ENCODE peak calls at places on chromosomes 4 and X, in four cellular contexts. U is GM23248, T is endothelial cell of umbilical vein, D is astrocyte. Y is an unnamed sample. For H3K4me1, the result is how much of the 10 kb centered on the place peaks cover.

GRCh38 chr4:2257361-2258001 is 4.4 kb downstream of the MXD4 start:
- DNase-seq in U (no peak), T (no peak), D (no peak), Y (no peak)

GRCh38 chr4:23242962-23243361 is 550.2 kb downstream of the GBA3 start:
- DNase-seq in U (no peak), T (no peak), D (no peak), Y (no peak)

GRCh38 chrX:134745636-134746378 is 87.5 kb upstream of the PLAC1 start:
- DNase-seq in U (no peak), T (peak), D (no peak), Y (no peak)

GRCh38 chr4:112552668-112553067 is 36.7 kb upstream of the NEUROG2 start:
- DNase-seq in U (peak), T (no peak), D (peak), Y (no peak)

GRCh38 chrX:3815896-3816664 is 102.6 kb upstream of the PRKX start:
- DNase-seq in U (peak), T (peak), D (peak), Y (peak)

GRCh38 chr4:110119880-110120279 is 78.5 kb downstream of the ELOVL6 start:
- DNase-seq in U (peak), T (peak), D (peak), Y (peak)

GRCh38 chrX:151228935-151229334 is 52.6 kb downstream of the GPR50 start:
- DNase-seq in U (no peak), T (no peak), D (no peak), Y (no peak)

GRCh38 chr4:84493092-84493850 is 5.8 kb downstream of the NKX6-1 start:
- DNase-seq in U (peak), T (no peak), D (peak), Y (peak)

GRCh38 chr4:94480362-94480951 is 28.7 kb downstream of the PDLIM5 start:
- DNase-seq in U (no peak), T (no peak), D (no peak), Y (peak)

GRCh38 chr4:23373269-23373668 is 516.6 kb downstream of the PPARGC1A start:
- DNase-seq in U (no peak), T (no peak), D (peak), Y (peak)

GRCh38 chr4:21879187-21879586 is 69.4 kb downstream of the KCNIP4 start:
- DNase-seq in U (peak), T (peak), D (peak), Y (peak)

GRCh38 chr4:123619326-123619725 is 222.7 kb downstream of the SPRY1 start:
- DNase-seq in U (no peak), T (no peak), D (no peak), Y (no peak)

GRCh38 chrX:150227321-150227860 is 135.7 kb upstream of the MAMLD1 start:
- DNase-seq in U (no peak), T (no peak), D (no peak), Y (no peak)

GRCh38 chr4:174214102-174214878 is 69.2 kb downstream of the FBXO8 start:
- DNase-seq in U (peak), T (no peak), D (no peak), Y (peak)

GRCh38 chrX:123108513-123109427 is 75.3 kb upstream of the GRIA3 start:
- DNase-seq in U (no peak), T (no peak), D (no peak), Y (no peak)

GRCh38 chr4:70356185-70356584 is 4.4 kb upstream of the SMR3A start:
- DNase-seq in U (no peak), T (no peak), D (no peak), Y (no peak)

GRCh38 chr4:89939464-89939863 is 44.8 kb downstream of the MMRN1 start:
- DNase-seq in U (no peak), T (no peak), D (no peak), Y (no peak)

GRCh38 chr4:5638316-5638715 is 70.0 kb downstream of the EVC2 start:
- DNase-seq in U (peak), T (no peak), D (peak), Y (no peak)

GRCh38 chrX:154369453-154370299 is 4.8 kb downstream of the FLNA start:
- DNase-seq in U (peak), T (peak), D (peak), Y (peak)

GRCh38 chr4:150207871-150208270 is 129.6 kb downstream of the DCLK2 start:
- DNase-seq in U (no peak), T (no peak), D (no peak), Y (no peak)

GRCh38 chr4:44738615-44739014 is 12.3 kb upstream of the GNPDA2 start:
- DNase-seq in U (peak), T (no peak), D (no peak), Y (peak)

GRCh38 chr4:113106076-113106475 is 56.6 kb downstream of the ANK2 start:
- DNase-seq in U (peak), T (no peak), D (peak), Y (peak)

GRCh38 chr4:18390655-18391369 is 369.3 kb upstream of the LCORL start:
- DNase-seq in U (peak), T (no peak), D (no peak), Y (peak)

GRCh38 chr4:52618795-52619590 is 40.1 kb downstream of the USP46 start:
- DNase-seq in U (no peak), T (no peak), D (no peak), Y (peak)

GRCh38 chr4:102247041-102247440 is 98.2 kb downstream of the SLC39A8 start:
- DNase-seq in U (peak), T (no peak), D (peak), Y (no peak)

GRCh38 chr4:56782019-56782418 is 39.5 kb downstream of the SPINK2 start:
- DNase-seq in U (no peak), T (no peak), D (no peak), Y (no peak)

GRCh38 chrX:38293741-38294140 is 33.6 kb downstream of the RPGR start:
- DNase-seq in U (no peak), T (no peak), D (no peak), Y (peak)

GRCh38 chr4:186554890-186555827 is at the start of gene MTNR1A:
- DNase-seq in U (peak), T (no peak), D (peak), Y (peak)

DNA sequence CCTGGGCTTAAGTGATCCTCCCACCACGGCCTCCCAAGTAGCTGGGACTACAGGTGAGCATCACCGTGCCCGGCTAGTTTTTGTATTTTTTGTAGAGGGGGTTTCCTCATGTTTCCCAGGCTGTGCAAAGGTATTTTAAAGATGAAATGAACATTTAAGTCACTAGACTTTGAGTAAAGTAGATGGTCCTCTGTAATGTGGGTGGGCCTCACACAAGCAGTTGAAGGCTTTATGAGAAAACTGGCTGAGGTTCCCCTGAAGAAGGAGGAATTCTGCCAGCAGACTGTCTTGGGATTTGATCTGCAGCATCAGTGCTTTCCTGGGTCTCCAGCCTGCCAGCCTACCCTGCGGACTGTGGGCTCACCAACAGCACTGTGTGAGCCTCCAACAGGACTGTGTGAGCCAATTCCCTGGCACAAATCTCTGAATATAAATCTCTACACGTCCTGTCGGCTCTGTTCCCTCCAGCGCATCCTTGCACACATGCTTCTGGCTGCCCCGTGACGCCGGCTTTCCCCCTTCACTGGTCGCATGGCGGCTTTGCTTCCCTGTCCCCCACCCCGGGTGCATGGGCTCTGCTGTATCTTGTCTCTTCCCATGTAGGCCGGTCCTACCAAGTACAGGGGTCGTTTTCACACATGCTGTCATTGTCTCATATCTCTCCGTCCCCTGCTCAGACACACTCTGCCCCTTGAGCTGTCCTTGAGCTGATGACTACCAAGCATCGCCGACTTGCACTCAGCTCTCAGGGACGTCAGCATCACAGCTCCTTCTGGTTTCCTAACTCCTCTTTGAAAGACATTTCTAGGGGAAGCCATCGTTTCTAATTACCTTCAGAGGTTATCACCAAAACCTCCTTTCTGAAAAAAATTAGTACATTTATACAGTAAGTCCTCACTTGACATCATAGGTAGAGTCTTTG is 46.4 kb downstream of the RWDD4 start:
- DNase-seq in U (no peak), T (no peak), D (no peak), Y (no peak)
- H3K9ac ChIP-seq in U (no peak), T (no peak), D (no peak), Y (no peak)

GRCh38 chr4:54102747-54103146 is 2.8 kb downstream of the GSX2 start:
- DNase-seq in U (no peak), T (no peak), D (no peak), Y (peak)
- H3K4me3 ChIP-seq in U (no peak), T (no peak), D (no peak), Y (no peak)

DNA sequence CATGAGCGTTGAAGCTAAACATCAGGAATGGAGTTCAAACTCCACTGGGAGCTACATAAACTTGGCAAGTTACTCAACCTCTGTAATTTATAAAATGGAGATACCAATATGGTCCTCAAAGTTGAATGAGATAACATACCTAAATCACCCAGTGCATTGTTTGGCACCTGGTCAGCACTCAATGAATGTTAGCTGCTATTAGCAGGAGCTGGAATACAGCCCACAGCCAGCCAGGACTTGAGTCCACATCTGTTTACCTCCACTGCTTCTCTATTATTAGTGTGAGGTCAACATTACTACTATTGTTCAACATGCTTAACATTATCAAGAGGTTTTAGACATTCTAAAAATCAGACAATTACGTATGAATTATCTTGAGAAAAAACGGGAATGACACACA is 97.8 kb downstream of the NR3C2 start:
- DNase-seq in U (no peak), T (peak), D (no peak), Y (no peak)
- H3K4me1 ChIP-seq in U (under half), T (under half), D (under half), Y (under half)

GRCh38 chr4:158161561-158162354 is 11.1 kb downstream of the GASK1B start:
- DNase-seq in U (peak), T (peak), D (peak), Y (peak)

GRCh38 chr4:158162637-158163036 is 10.2 kb downstream of the GASK1B start:
- DNase-seq in U (peak), T (peak), D (no peak), Y (no peak)

GRCh38 chr4:158166701-158167100 is 6.1 kb downstream of the GASK1B start:
- DNase-seq in U (no peak), T (peak), D (no peak), Y (no peak)

GRCh38 chr4:158164849-158165248 is 8.0 kb downstream of the GASK1B start:
- DNase-seq in U (no peak), T (peak), D (no peak), Y (no peak)

GRCh38 chr4:158163941-158164665 is 8.7 kb downstream of the GASK1B start:
- DNase-seq in U (no peak), T (peak), D (no peak), Y (no peak)
- H3K9ac ChIP-seq in U (no peak), T (peak), D (no peak), Y (no peak)

GRCh38 chrX:1659664-1660461 is 45.0 kb downstream of the ASMT start:
- DNase-seq in U (no peak), T (no peak), D (no peak), Y (no peak)

GRCh38 chrX:1657367-1658082 is 42.7 kb downstream of the ASMT start:
- DNase-seq in U (peak), T (peak), D (peak), Y (no peak)

GRCh38 chrX:1661922-1662221 is 47.0 kb downstream of the ASMT start:
- DNase-seq in U (no peak), T (no peak), D (no peak), Y (no peak)

GRCh38 chrX:1658083-1658463 is 43.2 kb downstream of the ASMT start:
- DNase-seq in U (no peak), T (no peak), D (no peak), Y (no peak)

GRCh38 chrX:1661048-1661921 is 46.4 kb downstream of the ASMT start:
- DNase-seq in U (no peak), T (no peak), D (no peak), Y (peak)
- H3K4me3 ChIP-seq in U (no peak), T (no peak), D (no peak), Y (no peak)

GRCh38 chr4:88276952-88277710 is 7.2 kb downstream of the PPM1K start:
- DNase-seq in U (no peak), T (no peak), D (no peak), Y (peak)

GRCh38 chr4:88277711-88278025 is 6.7 kb downstream of the PPM1K start:
- DNase-seq in U (no peak), T (no peak), D (no peak), Y (no peak)

GRCh38 chr4:88275949-88276515 is 8.3 kb downstream of the PPM1K start:
- DNase-seq in U (no peak), T (no peak), D (peak), Y (no peak)

GRCh38 chr4:88283661-88284377 is 542 bp downstream of the PPM1K start:
- DNase-seq in U (peak), T (peak), D (peak), Y (peak)

DNA sequence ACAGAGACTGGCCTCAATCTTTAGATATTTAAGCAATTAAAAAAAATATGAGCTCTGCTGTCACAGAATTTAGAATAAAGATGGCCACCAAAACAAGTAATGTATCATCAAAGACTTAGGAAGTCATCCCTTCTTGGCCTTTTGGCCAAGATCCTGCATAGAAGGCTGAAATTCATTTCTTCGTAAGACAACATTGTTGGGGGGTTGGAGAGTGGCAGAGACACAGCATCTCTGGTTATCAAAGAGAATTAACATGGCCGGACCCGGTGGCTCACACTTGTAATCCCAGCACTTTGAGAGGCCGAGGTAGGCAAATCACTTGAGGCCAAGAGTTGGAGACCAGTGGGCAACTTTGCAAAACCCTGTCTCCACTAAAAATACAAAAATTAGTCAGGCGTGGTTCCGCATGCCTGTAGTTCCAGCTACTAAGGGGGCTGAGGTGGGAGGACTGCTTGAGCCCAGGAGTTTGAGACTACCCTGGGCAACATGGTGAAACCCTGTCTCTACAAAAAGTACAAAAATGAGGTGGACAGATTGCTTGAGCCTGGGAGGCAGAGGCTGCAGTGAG is 4.0 kb downstream of the PPM1K start:
- DNase-seq in U (no peak), T (no peak), D (no peak), Y (no peak)
- H3K4me1 ChIP-seq in U (under half), T (under half), D (under half), Y (under half)

GRCh38 chr4:128388352-128388630 is 100.7 kb upstream of the PGRMC2 start:
- DNase-seq in U (peak), T (no peak), D (peak), Y (peak)

GRCh38 chr4:128390475-128390996 is 102.9 kb upstream of the PGRMC2 start:
- DNase-seq in U (no peak), T (no peak), D (no peak), Y (no peak)

GRCh38 chr4:128387600-128388351 is 100.2 kb upstream of the PGRMC2 start:
- DNase-seq in U (peak), T (no peak), D (peak), Y (peak)

GRCh38 chr4:128394778-128395177 is 107.2 kb upstream of the PGRMC2 start:
- DNase-seq in U (peak), T (no peak), D (peak), Y (no peak)

GRCh38 chr4:128393111-128393704 is 105.6 kb upstream of the PGRMC2 start:
- DNase-seq in U (peak), T (peak), D (peak), Y (no peak)
- H3K9ac ChIP-seq in U (no peak), T (no peak), D (no peak), Y (no peak)